ENCODE peak calls at places on chromosome 16, in seven cellular contexts. R is fibroblast of mammary gland, S is neural progenitor cell, A is astrocyte of the spinal cord, Y is AG09309, Q is uterus, Z is upper lobe of right lung. U is an unnamed sample.
A peak's percentile ranks its signal among the peaks of the same experiment; 100 is the strongest.

GRCh38 chr16:51592013-51592501 is 441.0 kb upstream of the SALL1 start:
- DNase-seq in R (no peak), Z (no peak), A (no peak), S (peak; percentile 46), Q (no peak), Y (no peak), U (no peak)

GRCh38 chr16:52069866-52070265 is 477.1 kb downstream of the TOX3 start:
- DNase-seq in R (peak; percentile 1), Y (no peak), A (peak; percentile 11), Z (no peak), S (peak; percentile 59), Q (no peak), U (no peak)

GRCh38 chr16:89711601-89712475 is 8.9 kb downstream of the VPS9D1 start:
- DNase-seq in Z (peak; percentile 78), R (peak; percentile 66), Q (no peak), Y (no peak), S (peak; percentile 65), A (peak; percentile 56), U (peak; percentile 70)

GRCh38 chr16:67326472-67327309 is at the start of the genes KCTD19 and LRRC36:
- DNase-seq in Y (no peak), A (peak; percentile 20), Q (peak; percentile 55), S (peak; percentile 95), R (peak; percentile 24), Z (peak; percentile 91), U (peak; percentile 95)

GRCh38 chr16:2799852-2800226 is 1.6 kb downstream of the PRSS41 start:
- DNase-seq in R (peak; percentile 42), Z (peak; percentile 72), Y (no peak), S (no peak), A (no peak), Q (no peak), U (no peak)

GRCh38 chr16:14300631-14301149 is 229.6 kb downstream of the MRTFB start:
- DNase-seq in Z (peak; percentile 79), Q (peak; percentile 77), R (peak; percentile 88), Y (peak; percentile 68), A (peak; percentile 79), S (peak; percentile 62), U (peak; percentile 56)

GRCh38 chr16:87828071-87828971 is 41.0 kb downstream of the SLC7A5 start:
- DNase-seq in Y (no peak), S (no peak), R (no peak), Q (no peak), Z (no peak), A (no peak), U (no peak)

GRCh38 chr16:69499541-69500255 is 66.1 kb upstream of the NFAT5 start:
- DNase-seq in Z (no peak), A (no peak), S (no peak), R (no peak), Y (no peak), Q (no peak), U (no peak)

GRCh38 chr16:84643180-84643583 is 5.1 kb upstream of the KLHL36 start:
- DNase-seq in Q (peak; percentile 88), S (no peak), Z (peak; percentile 69), R (peak; percentile 91), A (peak; percentile 84), Y (peak; percentile 81), U (peak; percentile 33)

GRCh38 chr16:47571049-47571448 is 109.9 kb downstream of the PHKB start:
- DNase-seq in A (no peak), Z (no peak), Y (no peak), S (no peak), R (no peak), Q (no peak), U (no peak)

GRCh38 chr16:67164599-67165061 is at the start of gene HSF4:
- DNase-seq in Y (no peak), S (peak; percentile 56), R (no peak), A (no peak), Z (peak; percentile 90), Q (no peak), U (peak; percentile 31)

GRCh38 chr16:28110479-28110878 is 47.0 kb upstream of the GSG1L start:
- DNase-seq in Y (no peak), Q (no peak), Z (no peak), S (no peak), R (no peak), A (no peak), U (no peak)

GRCh38 chr16:71288890-71289731 is at the start of gene CMTR2:
- DNase-seq in S (peak; percentile 100), A (peak; percentile 97), Z (peak; percentile 98), Y (peak; percentile 83), Q (peak; percentile 92), R (peak; percentile 95), U (peak; percentile 97)
- TF ChIP-seq CTCF in S (no peak), A (no peak), Z (no peak), Y (no peak), Q (peak; percentile 10), R (no peak), U (no peak)

GRCh38 chr16:600781-601180 is 10.9 kb downstream of the RAB40C start:
- DNase-seq in A (no peak), R (no peak), Q (no peak), S (peak; percentile 50), Y (no peak), Z (no peak), U (no peak)
- TF ChIP-seq CTCF in A (peak; percentile 27), R (peak; percentile 16), Q (no peak), S (peak; percentile 47), Y (peak; percentile 37), Z (no peak), U (peak; percentile 18)

GRCh38 chr16:75241955-75242354 is 9.5 kb downstream of the BCAR1 start:
- DNase-seq in S (no peak), R (no peak), Q (no peak), Y (no peak), A (no peak), Z (no peak), U (no peak)

GRCh38 chr16:75243667-75244224 is 7.7 kb downstream of the BCAR1 start:
- DNase-seq in Y (no peak), R (no peak), Z (no peak), S (no peak), Q (no peak), A (no peak), U (no peak)

GRCh38 chr16:75244844-75245758 is 6.3 kb downstream of the BCAR1 start:
- DNase-seq in S (peak; percentile 57), R (peak; percentile 93), Z (peak; percentile 90), Q (peak; percentile 80), A (peak; percentile 99), Y (peak; percentile 86), U (no peak)

GRCh38 chr16:75246504-75247205 is 4.8 kb downstream of the BCAR1 start:
- DNase-seq in R (no peak), Q (no peak), Z (no peak), A (peak; percentile 79), Y (no peak), S (no peak), U (no peak)

DNA sequence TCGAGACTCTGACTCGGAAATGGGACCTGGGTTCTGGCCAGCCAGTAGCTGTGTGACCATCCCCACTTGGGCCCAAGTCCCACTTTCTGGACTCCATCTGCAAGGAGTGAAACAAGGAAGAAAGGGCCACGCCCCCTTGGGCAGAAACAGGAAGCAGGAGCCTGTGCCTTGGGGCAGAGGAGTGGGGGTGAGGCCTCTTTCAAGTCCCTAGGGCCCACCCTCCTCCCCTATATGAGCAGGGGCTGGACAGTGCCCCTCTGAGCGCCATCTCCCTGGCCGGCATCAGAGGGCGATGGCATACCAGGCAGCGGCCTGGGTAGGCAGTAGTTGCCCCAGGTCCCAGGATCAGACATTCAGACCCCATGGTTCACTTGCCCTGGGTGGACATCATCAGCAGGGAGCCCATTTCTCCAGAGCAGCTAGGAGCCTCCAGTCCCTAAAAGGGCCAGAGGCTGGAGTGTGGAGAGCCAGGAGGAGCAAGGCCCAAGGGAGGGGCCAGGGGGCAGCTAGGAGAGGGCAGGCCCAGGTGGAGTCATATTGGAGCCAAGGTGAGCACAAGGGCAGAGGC is 7.1 kb downstream of the BCAR1 start:
- DNase-seq in Z (no peak), S (no peak), Q (peak; percentile 75), R (peak; percentile 66), A (peak; percentile 59), Y (no peak), U (no peak)
- TF ChIP-seq CTCF in Z (no peak), S (peak; percentile 8), Q (no peak), R (no peak), A (no peak), Y (peak; percentile 8), U (no peak)

DNA sequence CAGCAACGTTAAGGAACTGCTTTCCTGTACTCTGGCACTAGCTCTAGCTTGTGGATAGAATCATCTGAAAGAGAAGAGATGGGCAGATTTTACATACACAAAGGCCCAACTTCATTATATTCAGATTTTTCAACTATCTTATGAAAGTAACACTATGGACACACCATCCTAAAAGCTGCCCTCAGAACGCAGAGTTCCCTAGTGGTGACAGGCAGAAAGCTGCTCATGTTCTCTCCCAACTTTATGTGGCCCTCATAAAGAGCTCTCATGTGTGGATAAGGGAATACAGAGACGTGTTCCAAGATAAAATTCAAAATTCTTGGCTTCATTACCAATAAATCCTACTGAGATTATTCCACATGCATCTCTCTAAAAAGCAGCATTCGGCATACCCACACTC is 1.5 kb downstream of the CFAP20 start:
- DNase-seq in A (no peak), Q (no peak), Y (no peak), S (no peak), R (no peak), Z (no peak), U (no peak)
- TF ChIP-seq CTCF in A (peak; percentile 21), Q (no peak), Y (peak; percentile 29), S (no peak), R (peak; percentile 30), Z (no peak), U (no peak)

U was measured in glutamatergic neuron.